ENCODE peak calls at places on chromosomes 11 and 22, in five cellular contexts. S is kidney, Q is A549, P is stomach, I is sigmoid colon. Z is an unnamed sample.

GRCh38 chr22:39652990-39653786 is 82.6 kb downstream of the CACNA1I start:
- DNase-seq in Q (no peak), S (no peak), I (no peak), P (no peak), Z (no peak)

GRCh38 chr22:30985561-30986208 is 16.6 kb downstream of the TUG1 start:
- DNase-seq in Q (no peak), I (no peak), P (no peak), S (no peak), Z (no peak)

GRCh38 chr11:77183421-77183984 is 55.5 kb downstream of the MYO7A start:
- DNase-seq in S (peak), Q (no peak), I (no peak), P (no peak), Z (no peak)

GRCh38 chr11:71948314-71949027 is 19.6 kb downstream of the RNF121 start:
- DNase-seq in Q (no peak), P (peak), S (no peak), I (no peak), Z (no peak)

GRCh38 chr11:10592331-10592730 is 23.9 kb upstream of the LYVE1 start:
- DNase-seq in P (no peak), I (no peak), Q (no peak), S (no peak), Z (peak)

GRCh38 chr11:17599460-17599925 is 52.4 kb downstream of the OTOG start:
- DNase-seq in S (no peak), I (peak), P (peak), Q (no peak), Z (no peak)

GRCh38 chr11:110873953-110874352 is 161.7 kb upstream of the ARHGAP20 start:
- DNase-seq in Q (no peak), I (no peak), S (no peak), P (no peak), Z (no peak)

GRCh38 chr11:3341298-3341697 is 37.6 kb downstream of the ZNF195 start:
- DNase-seq in I (no peak), Q (no peak), S (no peak), P (peak), Z (no peak)

GRCh38 chr11:76150141-76150540 is 56.2 kb downstream of the WNT11 start:
- DNase-seq in I (peak), Q (no peak), S (no peak), P (no peak), Z (no peak)

GRCh38 chr11:109123811-109124787 is 297.9 kb upstream of the C11orf87 start:
- DNase-seq in S (no peak), Q (no peak), I (no peak), P (no peak), Z (peak)

GRCh38 chr11:102279641-102280170 is 37.6 kb upstream of the BIRC3 start:
- DNase-seq in I (no peak), S (no peak), Q (no peak), P (no peak), Z (no peak)

GRCh38 chr22:22015631-22016030 is 33.0 kb upstream of the TOP3B start:
- DNase-seq in S (no peak), Q (no peak), P (no peak), I (no peak), Z (no peak)

GRCh38 chr11:62502030-62502730 is 44.4 kb downstream of the AHNAK start:
- DNase-seq in S (no peak), I (no peak), P (no peak), Q (no peak), Z (no peak)

GRCh38 chr22:25212337-25212736 is 7.1 kb upstream of the CRYBB2 start:
- DNase-seq in Q (no peak), P (no peak), I (no peak), S (no peak), Z (no peak)

GRCh38 chr11:125938418-125938817 is 7.4 kb upstream of the VSIG10L2 start:
- DNase-seq in I (peak), Q (no peak), P (peak), S (no peak), Z (no peak)

GRCh38 chr11:10878408-10879214 is 20.8 kb upstream of the ZBED5 start:
- DNase-seq in P (no peak), S (no peak), I (no peak), Q (peak), Z (no peak)

GRCh38 chr11:130721736-130722135 is 194.5 kb downstream of the SNX19 start:
- DNase-seq in P (no peak), S (no peak), I (no peak), Q (no peak), Z (no peak)

GRCh38 chr11:120108785-120109168 is 29.1 kb downstream of the TRIM29 start:
- DNase-seq in Q (no peak), P (no peak), S (no peak), I (no peak), Z (no peak)

GRCh38 chr11:12532580-12532979 is 141.6 kb upstream of the TEAD1 start:
- DNase-seq in Q (no peak), I (no peak), P (no peak), S (no peak), Z (no peak)

GRCh38 chr11:95507794-95508193 is 276.8 kb upstream of the SESN3 start:
- DNase-seq in P (no peak), I (no peak), Q (no peak), S (no peak), Z (no peak)

GRCh38 chr11:35662061-35662648 is 420 bp upstream of the TRIM44 start:
- DNase-seq in S (no peak), Q (peak), P (no peak), I (no peak), Z (no peak)

GRCh38 chr11:65961267-65962135 is at the start of gene SART1:
- DNase-seq in P (peak), I (peak), Q (peak), S (peak), Z (peak)

GRCh38 chr11:88656960-88657738 is 319.6 kb upstream of the CTSC start:
- DNase-seq in I (no peak), S (no peak), P (no peak), Q (no peak), Z (no peak)

GRCh38 chr11:2523821-2524391 is 79.1 kb downstream of the KCNQ1 start:
- DNase-seq in P (peak), I (peak), Q (no peak), S (peak), Z (no peak)

GRCh38 chr11:2904153-2905052 is 18.8 kb upstream of the CDKN1C start:
- DNase-seq in I (no peak), Q (no peak), S (no peak), P (peak), Z (no peak)

GRCh38 chr11:2472428-2473186 is 27.8 kb downstream of the KCNQ1 start:
- DNase-seq in S (peak), P (peak), I (no peak), Q (no peak), Z (no peak)

GRCh38 chr11:45810431-45811108 is 5.6 kb downstream of the SLC35C1 start:
- DNase-seq in Q (no peak), P (no peak), S (no peak), I (peak), Z (no peak)

GRCh38 chr22:44827666-44828065 is 75.3 kb downstream of the ARHGAP8 start:
- DNase-seq in Q (no peak), S (peak), I (no peak), P (no peak), Z (no peak)

GRCh38 chr11:432501-433100 is 9.2 kb downstream of the ANO9 start:
- DNase-seq in S (no peak), Q (no peak), P (no peak), I (no peak), Z (no peak)

DNA sequence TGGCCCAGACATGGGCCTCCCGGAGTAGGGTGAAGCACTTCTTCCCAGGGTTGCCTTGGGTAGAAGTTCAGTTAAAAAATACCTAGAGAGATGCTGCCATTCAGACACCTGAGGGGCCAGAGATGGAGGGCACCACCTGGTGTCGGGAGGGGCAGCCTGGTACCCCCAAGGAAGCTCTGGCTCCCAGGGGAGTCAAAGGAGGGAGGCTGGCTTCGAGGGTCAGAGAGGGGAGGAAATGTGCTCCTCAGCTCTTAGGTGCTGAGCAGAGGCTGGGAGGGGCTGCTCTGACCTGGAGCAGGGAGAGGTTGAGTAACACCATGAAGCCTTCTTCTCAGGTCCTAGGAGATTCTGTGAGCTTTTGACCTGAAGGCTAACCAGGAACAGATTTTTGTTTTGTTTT is 1.1 kb downstream of the USP35 start:
- DNase-seq in P (no peak), Q (no peak), I (peak), S (no peak), Z (no peak)
- H3K4me3 ChIP-seq in P (peak), Q (no peak), I (peak), S (peak), Z (peak)

GRCh38 chr11:116170526-116171120 is 602.2 kb downstream of the BUD13 start:
- DNase-seq in P (no peak), I (no peak), Q (no peak), S (no peak), Z (no peak)
- TF ChIP-seq CTCF in P (peak), I (no peak), Q (no peak), S (peak), Z (no peak)

GRCh38 chr11:61201476-61201875 is 1.8 kb upstream of the PGA3 start:
- DNase-seq in Q (no peak), I (no peak), S (no peak), P (no peak), Z (no peak)
- H3K4me3 ChIP-seq in Q (no peak), I (no peak), S (no peak), P (no peak), Z (no peak)

GRCh38 chr11:73327812-73328364 is 19.8 kb downstream of the ARHGEF17 start:
- DNase-seq in Q (no peak), S (no peak), P (no peak), I (no peak), Z (no peak)

GRCh38 chr11:73331138-73331916 is 23.3 kb downstream of the ARHGEF17 start:
- DNase-seq in Q (no peak), S (peak), P (no peak), I (no peak), Z (no peak)

GRCh38 chr11:73333626-73334199 is 25.6 kb downstream of the ARHGEF17 start:
- DNase-seq in S (no peak), Q (no peak), I (no peak), P (no peak), Z (no peak)

GRCh38 chr11:73333173-73333572 is 25.1 kb downstream of the ARHGEF17 start:
- DNase-seq in S (no peak), Q (no peak), P (no peak), I (no peak), Z (no peak)

GRCh38 chr11:73330569-73331093 is 22.6 kb downstream of the ARHGEF17 start:
- DNase-seq in I (no peak), S (no peak), Q (peak), P (no peak), Z (no peak)
- TF ChIP-seq CTCF in I (peak), S (peak), Q (no peak), P (no peak), Z (peak)

DNA sequence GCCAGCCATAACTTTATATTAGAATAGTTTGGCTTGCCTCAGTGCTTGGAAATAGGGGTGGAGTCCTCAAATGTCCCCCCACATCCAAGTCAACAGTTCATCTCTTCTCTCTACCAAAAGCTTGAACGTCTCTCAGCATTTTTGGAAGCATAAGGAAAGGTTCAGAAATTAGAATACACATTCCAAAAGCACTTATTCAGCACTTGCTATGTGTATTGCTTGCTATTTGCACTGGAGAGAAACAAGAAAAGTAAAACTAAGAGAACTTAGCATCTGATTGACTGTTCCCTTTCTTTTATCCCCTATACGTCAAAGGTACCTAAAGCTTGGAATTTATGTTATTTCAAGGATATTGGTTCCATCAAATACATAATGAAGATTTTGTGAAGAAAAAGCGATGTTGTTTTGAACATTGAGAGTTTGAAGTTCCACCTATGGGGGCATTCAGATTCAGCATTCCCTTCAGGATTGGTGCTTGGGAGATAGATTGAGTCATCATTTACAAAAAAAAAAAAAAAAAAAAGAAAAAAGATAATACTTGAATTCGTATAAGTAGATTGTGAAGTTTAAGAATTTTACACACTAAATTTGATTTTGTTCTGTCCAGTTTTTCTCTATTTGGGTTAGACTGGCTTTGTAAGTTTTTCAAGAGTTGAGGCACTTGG is 1.3 kb downstream of the TBRG1 start:
- DNase-seq in I (no peak), Q (no peak), P (no peak), S (no peak), Z (no peak)
- H3K4me3 ChIP-seq in I (peak), Q (peak), P (peak), S (peak), Z (peak)